ENCODE peak calls at places on chromosomes 11 and 22, in six cellular contexts. U is fibroblast of lung, O is PC-3, G is K562, Z is adrenal gland, J is GM23338. P is an unnamed sample.

GRCh38 chr11:1705121-1706052 is 8.4 kb downstream of the KRTAP5-6 start:
- DNase-seq in U (peak; percentile 41), O (peak; percentile 31), G (no peak), Z (peak; percentile 3), J (no peak), P (no peak)

GRCh38 chr11:59615132-59615636 is 390 bp downstream of the OSBP start:
- DNase-seq in U (peak; percentile 7), O (peak; percentile 57), G (peak; percentile 66), Z (peak; percentile 51), J (peak; percentile 73), P (peak; percentile 79)

GRCh38 chr11:35619754-35620640 is 1.7 kb downstream of the FJX1 start:
- DNase-seq in U (peak; percentile 49), O (peak; percentile 32), G (peak; percentile 50), Z (peak; percentile 27), J (peak; percentile 89), P (no peak)

GRCh38 chr22:40791241-40791640 is 27.9 kb downstream of the SLC25A17 start:
- DNase-seq in U (peak; percentile 58), O (no peak), G (no peak), Z (no peak), J (peak; percentile 12), P (no peak)

GRCh38 chr11:81970886-81971285 is 762.8 kb downstream of the FAM181B start:
- DNase-seq in U (no peak), O (no peak), G (no peak), Z (no peak), J (no peak), P (no peak)

GRCh38 chr11:46253258-46254134 is 24.0 kb upstream of the CREB3L1 start:
- DNase-seq in U (no peak), O (no peak), G (no peak), Z (no peak), J (no peak), P (no peak)

GRCh38 chr11:109150603-109151002 is 271.4 kb upstream of the C11orf87 start:
- DNase-seq in U (no peak), O (no peak), G (no peak), Z (no peak), J (peak; percentile 9), P (no peak)

GRCh38 chr11:69033431-69033830 is 15.3 kb upstream of the TPCN2 start:
- DNase-seq in U (no peak), O (no peak), G (no peak), Z (no peak), J (no peak), P (peak; percentile 33)

GRCh38 chr11:132718711-132719641 is 813.3 kb downstream of the OPCML start:
- DNase-seq in U (peak; percentile 78), O (no peak), G (no peak), Z (no peak), J (no peak), P (no peak)

GRCh38 chr22:36010090-36010489 is 18.5 kb downstream of the RBFOX2 start:
- DNase-seq in U (no peak), O (no peak), G (peak; percentile 64), Z (no peak), J (peak; percentile 88), P (peak; percentile 68)

GRCh38 chr22:36008565-36008964 is 20.1 kb downstream of the RBFOX2 start:
- DNase-seq in U (no peak), O (no peak), G (no peak), Z (no peak), J (no peak), P (no peak)

GRCh38 chr22:36010913-36011312 is 17.7 kb downstream of the RBFOX2 start:
- DNase-seq in U (peak; percentile 86), O (peak; percentile 27), G (no peak), Z (no peak), J (no peak), P (no peak)

GRCh38 chr22:36008131-36008530 is 20.5 kb downstream of the RBFOX2 start:
- DNase-seq in U (no peak), O (no peak), G (no peak), Z (no peak), J (no peak), P (no peak)

GRCh38 chr22:36009085-36009484 is 19.5 kb downstream of the RBFOX2 start:
- DNase-seq in U (peak; percentile 79), O (no peak), G (no peak), Z (no peak), J (no peak), P (peak; percentile 47)
- H3K4me1 ChIP-seq in U (peaks cover 31% of the 10 kb centered on the region), O (no peaks in the 10 kb centered on the region), G (peaks cover 26% of the 10 kb centered on the region), Z (no peaks in the 10 kb centered on the region), J (peaks cover 36% of the 10 kb centered on the region), P (peaks cover 11% of the 10 kb centered on the region)

GRCh38 chr22:42299586-42300285 is 29.3 kb upstream of the TCF20 start:
- DNase-seq in U (no peak), O (no peak), G (peak; percentile 63), Z (no peak), J (peak; percentile 84), P (no peak)
- H3K4me3 ChIP-seq in U (no peak overlapping the region), O (no peak overlapping the region), G (no peak overlapping the region), Z (no peak overlapping the region), J (peak overlapping the region; percentile 53), P (no peak overlapping the region)

DNA sequence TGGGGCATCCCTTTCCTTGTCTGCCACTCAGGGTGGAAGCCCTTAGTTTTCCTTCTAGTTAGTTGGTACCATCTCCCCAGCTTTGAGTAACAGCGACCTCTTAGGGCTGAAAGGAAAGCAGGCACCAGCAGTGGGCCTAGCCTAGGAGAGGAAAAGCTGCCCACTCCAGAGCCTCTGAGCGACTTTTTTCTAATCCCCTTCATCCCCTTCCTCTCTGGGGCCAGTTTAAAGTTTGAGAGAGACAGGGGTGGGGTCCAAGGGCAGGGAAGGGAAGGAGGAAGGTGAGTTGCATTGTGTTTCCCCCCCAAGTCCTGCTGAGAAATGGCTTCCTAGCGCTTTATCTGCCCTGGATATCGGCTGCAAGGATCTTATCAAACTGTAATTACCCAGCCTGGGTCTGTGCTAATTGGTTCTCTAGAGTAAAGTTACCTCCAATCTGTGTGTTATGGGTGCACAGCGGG is 573.9 kb upstream of the CADM1 start:
- DNase-seq in U (peak; percentile 11), O (no peak), G (peak; percentile 13), Z (no peak), J (peak; percentile 72), P (no peak)
- H3K4me1 ChIP-seq in U (no peaks in the 10 kb centered on the region), O (no peaks in the 10 kb centered on the region), G (no peaks in the 10 kb centered on the region), Z (no peaks in the 10 kb centered on the region), J (no peaks in the 10 kb centered on the region), P (peaks cover 3% of the 10 kb centered on the region)

DNA sequence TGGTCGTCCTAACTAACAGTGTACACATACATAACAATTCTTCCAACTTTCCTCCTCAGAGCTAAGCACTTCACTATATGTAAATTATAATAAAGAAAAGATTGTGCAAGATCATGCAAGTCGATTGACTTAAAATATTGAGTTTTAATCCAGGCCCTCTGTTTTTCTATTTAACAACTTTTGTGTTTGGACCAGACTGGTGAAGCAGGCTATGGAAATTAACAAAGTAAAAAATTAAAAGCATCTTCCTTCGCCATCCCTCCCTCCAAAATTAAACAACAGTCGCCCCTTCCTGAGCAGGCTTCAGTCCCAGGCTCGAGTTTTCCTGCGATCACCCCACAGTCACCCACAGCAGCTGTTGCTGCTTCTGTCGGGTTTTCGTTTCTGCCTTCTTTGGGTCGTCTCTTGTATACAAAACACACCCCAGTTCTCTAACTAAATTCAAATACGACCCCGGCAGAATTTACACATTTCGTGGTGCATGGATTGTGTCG is 4.7 kb downstream of the ALX4 start:
- DNase-seq in U (no peak), O (no peak), G (no peak), Z (no peak), J (no peak), P (no peak)
- H3K4me3 ChIP-seq in U (peak overlapping the region; percentile 42), O (no peak overlapping the region), G (no peak overlapping the region), Z (no peak overlapping the region), J (peak overlapping the region; percentile 53), P (peak overlapping the region; percentile 63)

GRCh38 chr11:11979487-11980117 is 28.8 kb downstream of the DKK3 start:
- DNase-seq in U (peak; percentile 82), O (peak; percentile 13), G (no peak), Z (no peak), J (no peak), P (peak; percentile 78)

GRCh38 chr11:11981364-11981763 is 27.1 kb downstream of the DKK3 start:
- DNase-seq in U (no peak), O (no peak), G (no peak), Z (no peak), J (no peak), P (no peak)

GRCh38 chr11:11980200-11980599 is 28.2 kb downstream of the DKK3 start:
- DNase-seq in U (no peak), O (no peak), G (no peak), Z (no peak), J (no peak), P (no peak)

GRCh38 chr11:11981840-11982239 is 26.6 kb downstream of the DKK3 start:
- DNase-seq in U (no peak), O (no peak), G (no peak), Z (peak; percentile 0), J (no peak), P (no peak)

GRCh38 chr11:11980841-11981308 is 27.6 kb downstream of the DKK3 start:
- DNase-seq in U (peak; percentile 71), O (no peak), G (no peak), Z (no peak), J (no peak), P (no peak)
- H3K4me1 ChIP-seq in U (peaks cover 82% of the 10 kb centered on the region), O (peaks cover 67% of the 10 kb centered on the region), G (no peaks in the 10 kb centered on the region), Z (peaks cover 16% of the 10 kb centered on the region), J (peaks cover 17% of the 10 kb centered on the region), P (peaks cover 55% of the 10 kb centered on the region)